ENCODE peak calls at places on chromosomes 16 and 17, in six cellular contexts. T, R, C, M, X and Q are unnamed samples.

GRCh38 chr17:49959183-49959935 is 9.6 kb upstream of the DLX4 start:
- DNase-seq in X (no peak), T (peak), R (no peak), M (no peak), C (no peak), Q (no peak)

GRCh38 chr17:42843358-42843934 is 934 bp upstream of the AOC2 start:
- DNase-seq in T (peak), X (peak), R (peak), M (peak), C (peak), Q (no peak)

GRCh38 chr17:37743875-37744632 is 805 bp downstream of the HNF1B start:
- DNase-seq in T (no peak), M (no peak), C (peak), X (no peak), R (peak), Q (no peak)

GRCh38 chr16:57617604-57618111 is 10.8 kb upstream of the ADGRG1 start:
- DNase-seq in C (no peak), X (peak), R (no peak), M (peak), T (no peak), Q (no peak)

GRCh38 chr17:55453836-55454557 is 32.4 kb upstream of the MMD start:
- DNase-seq in T (no peak), C (no peak), R (no peak), M (peak), X (no peak), Q (no peak)

GRCh38 chr17:250487-251300 is 69.2 kb upstream of the DOC2B start:
- DNase-seq in R (no peak), X (peak), T (no peak), M (no peak), C (no peak), Q (no peak)

GRCh38 chr16:23836404-23837291 is 865 bp downstream of the PRKCB start:
- DNase-seq in M (peak), T (no peak), R (no peak), X (no peak), C (no peak), Q (no peak)

GRCh38 chr17:35630530-35631148 is 43.5 kb downstream of the AP2B1 start:
- DNase-seq in C (no peak), X (no peak), T (peak), M (no peak), R (no peak), Q (no peak)

GRCh38 chr16:31427441-31428276 is 501 bp downstream of the COX6A2 start:
- DNase-seq in T (no peak), M (peak), X (peak), R (no peak), C (no peak), Q (peak)

GRCh38 chr17:1720856-1721386 is 3.6 kb upstream of the WDR81 start:
- DNase-seq in X (peak), T (peak), M (peak), C (peak), R (peak), Q (peak)

GRCh38 chr16:86513471-86514277 is 3.3 kb downstream of the FOXF1 start:
- DNase-seq in M (no peak), R (no peak), X (no peak), C (no peak), T (no peak), Q (no peak)

GRCh38 chr17:2406903-2407790 is 6.3 kb upstream of the MNT start:
- DNase-seq in R (no peak), T (peak), C (peak), M (peak), X (no peak), Q (peak)

GRCh38 chr16:85800321-85800669 is 800 bp downstream of the COX4I1 start:
- DNase-seq in C (no peak), R (no peak), T (no peak), M (peak), X (no peak), Q (no peak)

GRCh38 chr17:9032583-9032982 is 11.3 kb downstream of the NTN1 start:
- DNase-seq in T (no peak), M (no peak), R (no peak), C (no peak), X (no peak), Q (no peak)

GRCh38 chr16:22348296-22348695 is 26.1 kb downstream of the CDR2 start:
- DNase-seq in T (no peak), R (no peak), M (no peak), X (no peak), C (no peak), Q (no peak)

GRCh38 chr16:73483934-73484712 is 436.2 kb upstream of the ZFHX3 start:
- DNase-seq in T (no peak), X (no peak), M (no peak), C (no peak), R (no peak), Q (no peak)

GRCh38 chr17:45261577-45262515 is at the start of gene SPATA32:
- DNase-seq in C (no peak), T (no peak), X (peak), M (peak), R (peak), Q (no peak)

GRCh38 chr16:50694206-50694605 is 800 bp downstream of the NOD2 start:
- DNase-seq in R (no peak), T (no peak), C (no peak), M (no peak), X (no peak), Q (no peak)

GRCh38 chr16:24853169-24853824 is 7.5 kb downstream of the SLC5A11 start:
- DNase-seq in C (no peak), T (no peak), R (no peak), X (no peak), M (no peak), Q (no peak)

GRCh38 chr17:61461586-61461966 is 9.4 kb downstream of the TBX4 start:
- DNase-seq in C (no peak), M (no peak), X (no peak), R (no peak), T (no peak), Q (no peak)
- H3K4me3 ChIP-seq in C (no peak), M (no peak), X (no peak), R (no peak), T (no peak), Q (peak)

DNA sequence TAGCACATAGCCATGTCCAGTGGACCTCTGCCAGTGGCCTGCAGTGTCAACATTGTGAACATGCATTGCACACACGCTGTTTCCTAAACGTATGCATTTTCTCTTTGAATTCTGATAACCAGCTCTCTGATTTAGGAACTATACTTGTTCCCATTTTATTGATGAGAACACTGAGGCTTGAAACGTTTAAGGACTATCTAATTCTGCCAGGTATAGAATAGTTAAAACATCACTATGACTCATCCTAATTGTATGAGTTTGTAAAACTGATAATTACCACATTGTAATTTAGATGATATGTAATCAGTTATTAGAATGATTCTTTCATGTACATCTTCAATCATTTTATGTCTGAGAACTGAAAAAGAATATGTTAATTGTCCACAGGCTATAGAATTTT is 3.1 kb downstream of the BEAN1 start:
- DNase-seq in T (no peak), C (no peak), R (no peak), M (no peak), X (no peak), Q (no peak)
- TF ChIP-seq POLR2A in T (no peak), C (no peak), R (no peak), M (no peak), X (no peak), Q (no peak)

DNA sequence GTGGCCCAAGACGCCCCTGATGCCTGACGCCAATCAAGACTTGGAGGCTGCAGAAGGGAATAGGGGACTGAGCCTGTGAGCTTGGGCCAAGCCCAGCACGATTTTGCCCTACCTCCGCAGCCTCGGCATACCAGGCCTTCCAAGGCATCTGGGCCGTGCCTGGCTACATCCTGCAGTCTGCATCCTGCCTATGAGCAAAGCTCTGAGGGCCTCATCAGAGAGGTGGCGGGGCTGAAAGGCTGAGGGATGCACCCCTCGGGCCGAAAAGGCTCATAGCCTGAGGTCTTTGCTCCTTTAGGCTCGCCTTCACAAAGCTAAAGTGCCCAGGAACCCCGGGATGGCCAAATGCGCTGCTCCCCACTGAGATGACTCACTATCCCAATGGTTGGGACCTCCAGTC is 2.5 kb downstream of the SEZ6 start:
- DNase-seq in C (no peak), R (no peak), X (no peak), M (no peak), T (no peak), Q (no peak)
- H3K4me3 ChIP-seq in C (no peak), R (no peak), X (no peak), M (no peak), T (no peak), Q (no peak)

GRCh38 chr17:44063704-44064639 is 2.5 kb downstream of the LSM12 start:
- DNase-seq in T (no peak), R (no peak), X (no peak), C (no peak), M (no peak), Q (no peak)

GRCh38 chr17:44062871-44063270 is 3.6 kb downstream of the LSM12 start:
- DNase-seq in X (no peak), R (no peak), M (no peak), C (no peak), T (no peak), Q (no peak)

GRCh38 chr17:44067547-44067945 is 1.1 kb upstream of the LSM12 start:
- DNase-seq in T (no peak), X (no peak), M (no peak), R (no peak), C (no peak), Q (no peak)

GRCh38 chr17:44065668-44066203 is 735 bp downstream of the LSM12 start:
- DNase-seq in X (no peak), R (no peak), T (no peak), M (no peak), C (no peak), Q (no peak)

GRCh38 chr17:44066204-44066930 is at the start of gene LSM12:
- DNase-seq in C (peak), R (peak), T (peak), X (peak), M (peak), Q (peak)
- TF ChIP-seq POLR2A in C (peak), R (peak), T (peak), X (peak), M (peak), Q (peak)

DNA sequence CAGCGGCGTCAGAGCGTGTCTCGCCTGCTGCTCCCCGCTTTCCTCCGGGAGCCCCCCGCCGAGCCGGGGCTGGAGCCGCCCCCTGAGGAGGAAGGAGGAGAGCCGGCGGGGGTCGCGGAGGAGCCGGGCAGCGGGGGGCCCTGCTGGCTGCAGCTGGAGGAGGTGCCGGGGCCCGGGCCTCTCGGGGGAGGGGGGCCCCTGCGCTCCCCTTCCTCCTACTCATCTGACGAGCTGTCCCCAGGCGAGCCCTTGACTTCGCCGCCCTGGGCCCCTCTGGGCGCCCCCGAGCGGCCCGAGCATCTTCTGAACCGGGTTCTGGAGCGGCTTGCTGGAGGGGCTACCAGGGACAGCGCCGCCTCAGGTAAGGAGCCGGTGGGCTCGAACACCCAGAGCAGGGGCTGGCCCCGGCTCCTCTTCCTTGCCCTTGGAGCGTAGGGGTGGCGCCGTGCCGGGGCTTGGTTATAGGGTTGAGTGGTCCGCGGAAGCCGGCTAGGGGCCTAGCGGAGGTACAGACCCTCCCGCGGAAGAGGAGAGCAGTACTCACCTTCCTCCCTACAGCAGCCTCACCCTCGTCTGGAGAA is 841 bp downstream of the RAPGEFL1 start:
- DNase-seq in T (no peak), C (no peak), M (no peak), X (no peak), R (no peak), Q (no peak)
- H3K4me3 ChIP-seq in T (no peak), C (no peak), M (no peak), X (peak), R (peak), Q (peak)